ENCODE peak calls at places on chromosomes 1 and 21, in four cellular contexts. One of them, this sample, is unnamed.

GRCh38 chr1:199612976-199613774 is 414.3 kb upstream of the NR5A2 start:
- DNase-seq in IMR-90: peak; percentile 1
- DNase-seq in ovary: no peak
- DNase-seq in sigmoid colon: no peak
- DNase-seq in this sample: no peak

GRCh38 chr1:155177192-155177917 is 3.7 kb downstream of the TRIM46 start:
- DNase-seq in IMR-90: no peak
- DNase-seq in ovary: no peak
- DNase-seq in sigmoid colon: peak; percentile 62
- DNase-seq in this sample: peak; percentile 75

GRCh38 chr1:56968878-56969495 is 3.2 kb upstream of the C8B start:
- DNase-seq in IMR-90: no peak
- DNase-seq in ovary: no peak
- DNase-seq in sigmoid colon: no peak
- DNase-seq in this sample: no peak

GRCh38 chr1:155082301-155082940 is 3.8 kb downstream of the EFNA3 start:
- DNase-seq in IMR-90: no peak
- DNase-seq in ovary: peak; percentile 36
- DNase-seq in sigmoid colon: peak; percentile 61
- DNase-seq in this sample: no peak

GRCh38 chr1:39023140-39023539 is 3.0 kb upstream of the NDUFS5 start:
- DNase-seq in IMR-90: no peak
- DNase-seq in ovary: no peak
- DNase-seq in sigmoid colon: no peak
- DNase-seq in this sample: no peak

GRCh38 chr1:175234639-175235038 is 42.1 kb upstream of the KIAA0040 start:
- DNase-seq in IMR-90: no peak
- DNase-seq in ovary: no peak
- DNase-seq in sigmoid colon: no peak
- DNase-seq in this sample: no peak

GRCh38 chr1:40184193-40184592 is 23.0 kb downstream of the RLF start:
- DNase-seq in IMR-90: no peak
- DNase-seq in ovary: no peak
- DNase-seq in sigmoid colon: no peak
- DNase-seq in this sample: no peak

GRCh38 chr1:27011058-27011764 is 1.4 kb downstream of the TENT5B start:
- DNase-seq in IMR-90: peak; percentile 88
- DNase-seq in ovary: peak; percentile 66
- DNase-seq in sigmoid colon: peak; percentile 87
- DNase-seq in this sample: no peak

GRCh38 chr1:60068393-60069045 is 5.1 kb downstream of the C1orf87 start:
- DNase-seq in IMR-90: no peak
- DNase-seq in ovary: no peak
- DNase-seq in sigmoid colon: no peak
- DNase-seq in this sample: no peak

GRCh38 chr1:201354901-201355295 is 22.6 kb downstream of the TNNT2 start:
- DNase-seq in IMR-90: no peak
- DNase-seq in ovary: no peak
- DNase-seq in sigmoid colon: no peak
- DNase-seq in this sample: no peak

GRCh38 chr1:24118410-24119242 is 6.7 kb upstream of the MYOM3 start:
- DNase-seq in IMR-90: no peak
- DNase-seq in ovary: no peak
- DNase-seq in sigmoid colon: no peak
- DNase-seq in this sample: no peak

GRCh38 chr1:33346921-33347649 is 26.2 kb upstream of the A3GALT2 start:
- DNase-seq in IMR-90: peak; percentile 94
- DNase-seq in ovary: no peak
- DNase-seq in sigmoid colon: peak; percentile 88
- DNase-seq in this sample: peak; percentile 68

GRCh38 chr21:30408782-30409494 is 13.1 kb downstream of the KRTAP13-1 start:
- DNase-seq in IMR-90: no peak
- DNase-seq in ovary: no peak
- DNase-seq in sigmoid colon: no peak
- DNase-seq in this sample: no peak

GRCh38 chr1:204863730-204864129 is 6.9 kb upstream of the NFASC start:
- DNase-seq in IMR-90: no peak
- DNase-seq in ovary: no peak
- DNase-seq in sigmoid colon: no peak
- DNase-seq in this sample: no peak

GRCh38 chr21:36994501-36995189 is 11.9 kb upstream of the RIPPLY3 start:
- DNase-seq in IMR-90: no peak
- DNase-seq in ovary: no peak
- DNase-seq in sigmoid colon: no peak
- DNase-seq in this sample: no peak

GRCh38 chr1:213884942-213885341 is 102.8 kb upstream of the PROX1 start:
- DNase-seq in IMR-90: no peak
- DNase-seq in ovary: no peak
- DNase-seq in sigmoid colon: no peak
- DNase-seq in this sample: no peak

GRCh38 chr1:10692401-10693021 is 103.9 kb downstream of the CASZ1 start:
- DNase-seq in IMR-90: no peak
- DNase-seq in ovary: no peak
- DNase-seq in sigmoid colon: no peak
- DNase-seq in this sample: no peak

GRCh38 chr1:2502210-2502609 is 24.2 kb downstream of the PANK4 start:
- DNase-seq in IMR-90: no peak
- DNase-seq in ovary: no peak
- DNase-seq in sigmoid colon: no peak
- DNase-seq in this sample: no peak

GRCh38 chr1:235270625-235271024 is 57.4 kb downstream of the ARID4B start:
- DNase-seq in IMR-90: peak; percentile 45
- DNase-seq in ovary: no peak
- DNase-seq in sigmoid colon: no peak
- DNase-seq in this sample: no peak

GRCh38 chr21:16570196-16570595 is 840.4 kb downstream of the USP25 start:
- DNase-seq in IMR-90: peak; percentile 39
- DNase-seq in ovary: no peak
- DNase-seq in sigmoid colon: no peak
- DNase-seq in this sample: no peak

GRCh38 chr1:53739109-53739681 is at the start of gene GLIS1:
- DNase-seq in IMR-90: peak; percentile 82
- DNase-seq in ovary: peak; percentile 82
- DNase-seq in sigmoid colon: peak; percentile 82
- DNase-seq in this sample: peak; percentile 40

GRCh38 chr1:110686188-110686587 is 11.4 kb upstream of the KCNA3 start:
- DNase-seq in IMR-90: no peak
- DNase-seq in ovary: no peak
- DNase-seq in sigmoid colon: no peak
- DNase-seq in this sample: no peak

GRCh38 chr1:45488978-45489377 is 2.0 kb downstream of the TESK2 start:
- DNase-seq in IMR-90: no peak
- DNase-seq in ovary: no peak
- DNase-seq in sigmoid colon: no peak
- DNase-seq in this sample: peak; percentile 45

GRCh38 chr1:32339363-32339978 is 3.4 kb upstream of the MARCKSL1 start:
- DNase-seq in IMR-90: peak; percentile 86
- DNase-seq in ovary: no peak
- DNase-seq in sigmoid colon: no peak
- DNase-seq in this sample: no peak

GRCh38 chr1:151556052-151556451 is 15.9 kb downstream of the TUFT1 start:
- DNase-seq in IMR-90: no peak
- DNase-seq in ovary: no peak
- DNase-seq in sigmoid colon: no peak
- DNase-seq in this sample: no peak

GRCh38 chr21:35840197-35840799 is 220.0 kb downstream of the SETD4 start:
- DNase-seq in IMR-90: peak; percentile 91
- DNase-seq in ovary: peak; percentile 37
- DNase-seq in sigmoid colon: peak; percentile 75
- DNase-seq in this sample: no peak

GRCh38 chr1:177838910-177839309 is 130.9 kb downstream of the SEC16B start:
- DNase-seq in IMR-90: no peak
- DNase-seq in ovary: no peak
- DNase-seq in sigmoid colon: no peak
- DNase-seq in this sample: no peak

GRCh38 chr1:154348429-154349076 is 23.2 kb downstream of the ATP8B2 start:
- DNase-seq in IMR-90: no peak
- DNase-seq in ovary: no peak
- DNase-seq in sigmoid colon: no peak
- DNase-seq in this sample: no peak

GRCh38 chr1:50605186-50605875 is 182.1 kb upstream of the DMRTA2 start:
- DNase-seq in IMR-90: peak; percentile 57
- DNase-seq in ovary: no peak
- DNase-seq in sigmoid colon: no peak
- DNase-seq in this sample: no peak

GRCh38 chr1:8202182-8202905 is 115.6 kb upstream of the SLC45A1 start:
- DNase-seq in IMR-90: peak; percentile 97
- DNase-seq in ovary: peak; percentile 76
- DNase-seq in sigmoid colon: peak; percentile 95
- DNase-seq in this sample: no peak

GRCh38 chr1:8203551-8203950 is 114.4 kb upstream of the SLC45A1 start:
- DNase-seq in IMR-90: no peak
- DNase-seq in ovary: no peak
- DNase-seq in sigmoid colon: no peak
- DNase-seq in this sample: no peak

GRCh38 chr1:8201331-8201861 is 116.5 kb upstream of the SLC45A1 start:
- DNase-seq in IMR-90: peak; percentile 23
- DNase-seq in ovary: no peak
- DNase-seq in sigmoid colon: no peak
- DNase-seq in this sample: no peak

GRCh38 chr1:8204823-8205222 is 113.1 kb upstream of the SLC45A1 start:
- DNase-seq in IMR-90: no peak
- DNase-seq in ovary: no peak
- DNase-seq in sigmoid colon: no peak
- DNase-seq in this sample: no peak

GRCh38 chr1:8203056-8203455 is 114.9 kb upstream of the SLC45A1 start:
- DNase-seq in IMR-90: peak; percentile 31
- DNase-seq in ovary: peak; percentile 64
- DNase-seq in sigmoid colon: no peak
- DNase-seq in this sample: no peak
- H3K4me3 ChIP-seq in IMR-90: no peak overlapping the region
- H3K4me3 ChIP-seq in ovary: no peak overlapping the region
- H3K4me3 ChIP-seq in sigmoid colon: no peak overlapping the region
- H3K4me3 ChIP-seq in this sample: no peak overlapping the region

GRCh38 chr1:230301820-230302219 is 124.3 kb downstream of the PGBD5 start:
- DNase-seq in IMR-90: no peak
- DNase-seq in ovary: no peak
- DNase-seq in sigmoid colon: no peak
- DNase-seq in this sample: no peak

GRCh38 chr1:230300322-230301301 is 125.5 kb downstream of the PGBD5 start:
- DNase-seq in IMR-90: no peak
- DNase-seq in ovary: no peak
- DNase-seq in sigmoid colon: peak; percentile 7
- DNase-seq in this sample: no peak

GRCh38 chr1:230303069-230303468 is 123.1 kb downstream of the PGBD5 start:
- DNase-seq in IMR-90: no peak
- DNase-seq in ovary: no peak
- DNase-seq in sigmoid colon: no peak
- DNase-seq in this sample: no peak

GRCh38 chr1:230301322-230301721 is 124.8 kb downstream of the PGBD5 start:
- DNase-seq in IMR-90: no peak
- DNase-seq in ovary: no peak
- DNase-seq in sigmoid colon: no peak
- DNase-seq in this sample: no peak

GRCh38 chr1:230299148-230300006 is 126.8 kb downstream of the PGBD5 start:
- DNase-seq in IMR-90: no peak
- DNase-seq in ovary: no peak
- DNase-seq in sigmoid colon: peak; percentile 56
- DNase-seq in this sample: no peak
- TF ChIP-seq POLR2A in IMR-90: no peak
- TF ChIP-seq POLR2A in ovary: no peak
- TF ChIP-seq POLR2A in sigmoid colon: no peak
- TF ChIP-seq POLR2A in this sample: no peak

GRCh38 chr1:34743775-34744174 is 11.1 kb upstream of the GJB5 start:
- DNase-seq in IMR-90: no peak
- DNase-seq in ovary: no peak
- DNase-seq in sigmoid colon: peak; percentile 58
- DNase-seq in this sample: no peak

GRCh38 chr1:34746785-34747637 is 7.8 kb upstream of the GJB5 start:
- DNase-seq in IMR-90: no peak
- DNase-seq in ovary: no peak
- DNase-seq in sigmoid colon: peak; percentile 34
- DNase-seq in this sample: no peak

GRCh38 chr1:34744851-34745250 is 10.0 kb upstream of the GJB5 start:
- DNase-seq in IMR-90: no peak
- DNase-seq in ovary: no peak
- DNase-seq in sigmoid colon: peak; percentile 20
- DNase-seq in this sample: no peak

GRCh38 chr1:34746101-34746500 is 8.7 kb upstream of the GJB5 start:
- DNase-seq in IMR-90: no peak
- DNase-seq in ovary: no peak
- DNase-seq in sigmoid colon: peak; percentile 41
- DNase-seq in this sample: no peak

GRCh38 chr1:34745666-34746065 is 9.2 kb upstream of the GJB5 start:
- DNase-seq in IMR-90: no peak
- DNase-seq in ovary: no peak
- DNase-seq in sigmoid colon: peak; percentile 26
- DNase-seq in this sample: peak; percentile 74
- H3K4me3 ChIP-seq in IMR-90: no peak overlapping the region
- H3K4me3 ChIP-seq in ovary: no peak overlapping the region
- H3K4me3 ChIP-seq in sigmoid colon: no peak overlapping the region
- H3K4me3 ChIP-seq in this sample: no peak overlapping the region

GRCh38 chr1:211515090-211516023 is 23.4 kb upstream of the RD3 start:
- DNase-seq in IMR-90: peak; percentile 38
- DNase-seq in ovary: peak; percentile 76
- DNase-seq in sigmoid colon: peak; percentile 85
- DNase-seq in this sample: peak; percentile 44
- TF ChIP-seq POLR2A in IMR-90: no peak
- TF ChIP-seq POLR2A in ovary: no peak
- TF ChIP-seq POLR2A in sigmoid colon: peak; percentile 72
- TF ChIP-seq POLR2A in this sample: no peak

DNA sequence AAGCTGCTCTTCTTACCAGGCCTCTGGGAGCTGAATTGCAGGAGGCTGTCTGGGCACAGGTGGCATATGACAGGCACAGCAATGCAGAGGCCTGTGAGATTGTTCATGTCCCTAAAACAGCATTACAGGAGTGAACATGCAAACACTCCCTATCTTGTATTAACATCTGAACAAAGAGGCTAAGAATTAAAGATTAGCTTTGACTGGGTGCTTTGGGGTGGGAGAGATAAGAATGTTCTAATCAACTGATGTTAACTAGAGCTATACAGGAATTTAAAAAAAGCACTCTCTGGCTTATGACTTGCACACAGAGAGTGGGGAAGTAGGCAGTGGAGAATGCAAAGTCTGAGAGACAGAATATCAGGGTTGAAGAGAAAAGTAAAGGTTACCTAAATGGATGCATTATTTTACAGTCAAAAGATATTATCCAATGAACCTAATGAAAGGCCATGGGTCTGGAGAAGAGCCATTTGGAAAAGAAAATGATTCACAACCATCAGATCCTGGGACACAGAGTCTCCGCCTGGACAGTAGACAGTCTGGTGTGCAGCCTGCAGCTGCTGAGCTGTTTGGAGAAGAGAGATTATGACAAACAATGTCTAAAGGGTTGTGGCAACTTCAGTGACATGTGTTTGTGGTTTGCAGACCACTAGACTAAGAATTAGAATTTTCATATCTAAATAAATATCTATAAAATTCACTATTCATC is 20.2 kb downstream of the DPT start:
- DNase-seq in IMR-90: no peak
- DNase-seq in ovary: no peak
- DNase-seq in sigmoid colon: no peak
- DNase-seq in this sample: no peak
- H3K4me3 ChIP-seq in IMR-90: no peak overlapping the region
- H3K4me3 ChIP-seq in ovary: no peak overlapping the region
- H3K4me3 ChIP-seq in sigmoid colon: no peak overlapping the region
- H3K4me3 ChIP-seq in this sample: no peak overlapping the region